ENCODE peak calls at places on chromosomes 7 and 10, in six cellular contexts. S is sigmoid colon, Z is IMR-90, D is tibial nerve, X is spleen, A is stomach. M is an unnamed sample.
A peak's percentile ranks its signal among the peaks of the same experiment; 100 is the strongest.

GRCh38 chr10:103745264-103746247 is 109.8 kb downstream of the SH3PXD2A start:
- DNase-seq in D (no peak), Z (peak; percentile 44), X (no peak), A (no peak), S (no peak), M (no peak)

GRCh38 chr10:63221950-63222349 is 88.8 kb downstream of the NRBF2 start:
- DNase-seq in A (no peak), X (no peak), S (no peak), Z (no peak), D (no peak), M (no peak)

GRCh38 chr10:86286591-86287421 is 79.8 kb downstream of the GRID1 start:
- DNase-seq in Z (no peak), A (peak; percentile 17), X (peak; percentile 60), D (no peak), S (peak; percentile 33), M (no peak)

GRCh38 chr7:4762121-4763055 is 13.0 kb upstream of the AP5Z1 start:
- DNase-seq in A (no peak), Z (no peak), S (peak; percentile 66), X (peak; percentile 74), D (no peak), M (no peak)

GRCh38 chr7:87435546-87435945 is 39.9 kb downstream of the ABCB4 start:
- DNase-seq in D (no peak), A (no peak), Z (peak; percentile 13), X (no peak), S (no peak), M (no peak)

GRCh38 chr10:32374605-32375004 is 27.6 kb upstream of the EPC1 start:
- DNase-seq in Z (no peak), D (no peak), A (no peak), S (no peak), X (no peak), M (no peak)

GRCh38 chr10:52322941-52323340 is 8.9 kb downstream of the DKK1 start:
- DNase-seq in Z (peak; percentile 19), S (no peak), A (no peak), D (no peak), X (no peak), M (no peak)

GRCh38 chr7:112505495-112505894 is 24.7 kb downstream of the LSMEM1 start:
- DNase-seq in S (no peak), X (no peak), A (no peak), Z (peak; percentile 43), D (no peak), M (no peak)

GRCh38 chr7:74365320-74366022 is 76.3 kb downstream of the CLIP2 start:
- DNase-seq in S (peak; percentile 77), A (no peak), X (no peak), D (peak; percentile 42), Z (peak; percentile 43), M (peak; percentile 31)

GRCh38 chr7:121486590-121486989 is 90.5 kb upstream of the FAM3C start:
- DNase-seq in X (no peak), D (no peak), Z (no peak), S (no peak), A (no peak), M (no peak)

GRCh38 chr10:80579849-80580645 is 42.3 kb downstream of the SH2D4B start:
- DNase-seq in S (no peak), X (no peak), Z (no peak), A (no peak), D (no peak), M (no peak)

GRCh38 chr7:22952306-22953011 is 61.5 kb downstream of the HYCC1 start:
- DNase-seq in A (no peak), S (no peak), X (no peak), D (no peak), Z (no peak), M (no peak)

GRCh38 chr7:156219307-156220077 is 407.2 kb upstream of the SHH start:
- DNase-seq in D (no peak), A (no peak), X (no peak), S (no peak), Z (no peak), M (no peak)

GRCh38 chr7:78487464-78487863 is 688.9 kb downstream of the PHTF2 start:
- DNase-seq in D (no peak), X (no peak), A (no peak), Z (no peak), S (no peak), M (no peak)

GRCh38 chr7:129461809-129462208 is 27.6 kb downstream of the STRIP2 start:
- DNase-seq in Z (no peak), A (no peak), S (no peak), X (no peak), D (no peak), M (no peak)
- TF ChIP-seq POLR2A in Z (no peak), A (no peak), S (no peak), X (no peak), D (no peak), M (no peak)

GRCh38 chr7:130901209-130901783 is 167.3 kb upstream of the KLF14 start:
- DNase-seq in S (peak; percentile 84), Z (peak; percentile 97), X (no peak), A (peak; percentile 65), D (peak; percentile 61), M (peak; percentile 65)
- H3K4me1 ChIP-seq in S (peaks cover 98% of the 10 kb centered on the region), Z (peaks cover 55% of the 10 kb centered on the region), X (peaks cover 46% of the 10 kb centered on the region), A (peaks cover 99% of the 10 kb centered on the region), D (peaks cover 69% of the 10 kb centered on the region), M (peaks cover 85% of the 10 kb centered on the region)

GRCh38 chr10:69871074-69871473 is 69.4 kb downstream of the COL13A1 start:
- DNase-seq in Z (no peak), A (no peak), S (no peak), D (no peak), X (no peak), M (no peak)

GRCh38 chr10:69867699-69868558 is 66.2 kb downstream of the COL13A1 start:
- DNase-seq in A (no peak), D (no peak), Z (no peak), X (no peak), S (no peak), M (no peak)

GRCh38 chr10:69868821-69869220 is 67.1 kb downstream of the COL13A1 start:
- DNase-seq in A (no peak), S (no peak), D (no peak), Z (no peak), X (no peak), M (no peak)

GRCh38 chr10:69870591-69870990 is 68.9 kb downstream of the COL13A1 start:
- DNase-seq in Z (no peak), A (no peak), S (no peak), X (no peak), D (no peak), M (no peak)

GRCh38 chr10:69869291-69869841 is 67.7 kb downstream of the COL13A1 start:
- DNase-seq in A (peak; percentile 66), X (no peak), Z (peak; percentile 53), D (no peak), S (no peak), M (peak; percentile 24)
- TF ChIP-seq POLR2A in A (no peak), X (no peak), Z (no peak), D (no peak), S (no peak), M (no peak)

DNA sequence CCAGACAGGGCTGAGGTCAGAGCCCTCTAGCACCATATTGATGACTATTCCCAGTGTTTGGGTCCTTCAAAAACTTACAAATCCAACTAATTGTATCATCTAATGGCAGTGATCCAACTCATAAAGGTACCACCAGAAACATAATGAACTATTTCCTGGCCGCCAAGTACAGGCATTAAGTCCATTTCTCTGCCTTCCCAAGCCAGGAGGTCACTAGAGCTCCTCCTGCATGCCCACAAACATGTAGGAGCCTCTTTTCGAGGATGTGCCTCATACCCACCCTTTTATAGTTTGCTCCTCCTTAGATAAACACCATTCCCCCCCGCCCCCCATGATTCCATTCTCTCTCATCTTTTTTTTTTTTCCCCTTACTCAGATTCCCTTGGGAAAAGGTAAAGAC is 91.3 kb downstream of the CHN2 start:
- DNase-seq in A (no peak), S (no peak), D (no peak), X (no peak), Z (no peak), M (no peak)
- H3K4me1 ChIP-seq in A (peaks cover 7% of the 10 kb centered on the region), S (no peaks in the 10 kb centered on the region), D (no peaks in the 10 kb centered on the region), X (no peaks in the 10 kb centered on the region), Z (no peaks in the 10 kb centered on the region), M (peaks cover 66% of the 10 kb centered on the region)

DNA sequence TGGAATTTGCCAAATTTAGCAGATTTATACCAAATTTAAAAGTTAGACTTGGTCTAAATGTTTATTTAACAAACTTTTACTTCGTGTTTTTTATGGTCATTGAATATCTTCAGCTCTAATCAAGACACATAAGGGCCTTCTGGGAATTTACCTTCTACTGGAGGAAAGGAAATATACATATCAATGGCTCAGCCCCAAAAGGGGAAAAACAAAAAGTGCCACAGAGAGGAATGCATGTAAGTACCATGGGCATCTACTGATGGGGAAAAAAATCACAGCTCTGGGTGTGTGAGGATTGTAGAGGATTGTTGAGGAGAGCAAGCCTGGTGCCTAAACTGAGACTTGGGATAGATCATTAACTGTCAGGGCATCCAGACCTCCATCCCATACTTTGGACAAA is 260.3 kb downstream of the SORCS1 start:
- DNase-seq in X (no peak), A (no peak), Z (no peak), D (no peak), S (no peak), M (no peak)
- TF ChIP-seq POLR2A in X (no peak), A (no peak), Z (no peak), D (no peak), S (no peak), M (no peak)

GRCh38 chr10:132521041-132521465 is 16.5 kb upstream of the INPP5A start:
- DNase-seq in D (no peak), Z (no peak), X (peak; percentile 56), A (no peak), S (peak; percentile 66), M (no peak)
- H3K4me1 ChIP-seq in D (peaks cover 48% of the 10 kb centered on the region), Z (peaks cover 27% of the 10 kb centered on the region), X (peaks cover 38% of the 10 kb centered on the region), A (peaks cover 58% of the 10 kb centered on the region), S (peaks cover 54% of the 10 kb centered on the region), M (peaks cover 46% of the 10 kb centered on the region)

GRCh38 chr7:24428676-24429075 is 144.6 kb upstream of the PALS2 start:
- DNase-seq in Z (no peak), A (no peak), X (no peak), D (no peak), S (no peak), M (no peak)

GRCh38 chr7:24435002-24435401 is 138.2 kb upstream of the PALS2 start:
- DNase-seq in D (no peak), A (no peak), Z (no peak), S (no peak), X (no peak), M (no peak)

GRCh38 chr7:24436131-24436920 is 136.9 kb upstream of the PALS2 start:
- DNase-seq in Z (no peak), D (no peak), S (no peak), A (no peak), X (no peak), M (no peak)

GRCh38 chr7:24438232-24438631 is 135.0 kb upstream of the PALS2 start:
- DNase-seq in D (no peak), X (no peak), Z (no peak), A (no peak), S (no peak), M (no peak)

DNA sequence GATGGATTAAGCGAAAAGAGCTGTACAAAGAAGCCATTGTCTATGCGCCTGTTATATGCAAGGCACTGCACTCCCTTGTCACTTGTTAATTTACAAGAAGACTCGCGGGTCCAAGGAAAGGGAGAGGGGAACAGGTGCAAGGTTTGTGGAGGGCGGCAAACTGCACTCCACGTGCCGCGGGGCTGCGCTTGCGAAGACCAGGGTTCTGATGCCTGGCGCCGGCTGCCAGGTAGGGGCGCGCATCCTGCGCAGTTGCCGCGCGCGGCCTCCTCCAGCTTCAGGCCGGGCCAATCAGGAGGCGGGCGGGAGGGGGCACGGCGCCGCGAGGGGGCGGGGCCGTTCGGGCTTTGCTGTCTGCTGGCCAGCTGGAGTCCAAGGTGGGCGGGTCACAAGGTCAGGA is 140.6 kb upstream of the PALS2 start:
- DNase-seq in A (no peak), X (no peak), D (no peak), Z (no peak), S (no peak), M (no peak)
- TF ChIP-seq POLR2A in A (no peak), X (no peak), D (no peak), Z (no peak), S (no peak), M (no peak)